ENCODE peak calls at places on chromosomes 7 and 10, in six cellular contexts. H is adrenal gland, X is brain microvascular endothelial cell, Y is cardiac fibroblast, G is fibroblast of lung, N is Peyer's patch. M is an unnamed sample.
A peak's percentile ranks its signal among the peaks of the same experiment; 100 is the strongest.

GRCh38 chr10:22666287-22667092 is 47.9 kb downstream of the PIP4K2A start:
- DNase-seq in H (no peak), X (peak; percentile 48), Y (peak; percentile 66), G (peak; percentile 57), N (peak; percentile 84), M (peak; percentile 57)

GRCh38 chr10:110413049-110413783 is 84.5 kb upstream of the DUSP5 start:
- DNase-seq in H (no peak), X (no peak), Y (no peak), G (no peak), N (no peak), M (no peak)

GRCh38 chr7:128045766-128046165 is 14.5 kb upstream of the LRRC4 start:
- DNase-seq in H (no peak), X (no peak), Y (peak; percentile 36), G (no peak), N (no peak), M (peak; percentile 37)

GRCh38 chr10:63466168-63466935 is 575 bp upstream of the JMJD1C start:
- DNase-seq in H (peak; percentile 68), X (peak; percentile 53), Y (peak; percentile 67), G (peak; percentile 71), N (peak; percentile 77), M (peak; percentile 62)

GRCh38 chr10:48412081-48412480 is 105.6 kb downstream of the MAPK8 start:
- DNase-seq in H (no peak), X (no peak), Y (no peak), G (no peak), N (no peak), M (no peak)

GRCh38 chr10:71854031-71854430 is 3.0 kb upstream of the PSAP start:
- DNase-seq in H (no peak), X (no peak), Y (peak; percentile 78), G (peak; percentile 57), N (no peak), M (peak; percentile 80)

GRCh38 chr7:128215739-128216138 is 25.3 kb upstream of the LEP start:
- DNase-seq in H (no peak), X (peak; percentile 18), Y (peak; percentile 81), G (peak; percentile 76), N (no peak), M (peak; percentile 30)

GRCh38 chr7:30702200-30702599 is 19.9 kb upstream of the CRHR2 start:
- DNase-seq in H (no peak), X (no peak), Y (peak; percentile 25), G (no peak), N (peak; percentile 52), M (no peak)

GRCh38 chr7:151392002-151392401 is 17.8 kb downstream of the WDR86 start:
- DNase-seq in H (no peak), X (no peak), Y (no peak), G (no peak), N (no peak), M (no peak)

GRCh38 chr10:27998178-27998953 is 513 bp downstream of the ODAD2 start:
- DNase-seq in H (peak; percentile 24), X (peak; percentile 19), Y (peak; percentile 2), G (peak; percentile 43), N (no peak), M (no peak)

GRCh38 chr10:99908512-99908911 is 101.2 kb downstream of the DNMBP start:
- DNase-seq in H (no peak), X (no peak), Y (no peak), G (no peak), N (no peak), M (no peak)

GRCh38 chr7:95553939-95554338 is 42.4 kb downstream of the PDK4 start:
- DNase-seq in H (no peak), X (no peak), Y (peak; percentile 31), G (peak; percentile 39), N (no peak), M (peak; percentile 35)

GRCh38 chr7:142603870-142604448 is 145.3 kb upstream of the PRSS1 start:
- DNase-seq in H (peak; percentile 26), X (peak; percentile 63), Y (peak; percentile 79), G (peak; percentile 73), N (peak; percentile 85), M (peak; percentile 80)

GRCh38 chr7:102140952-102141370 is 145.7 kb upstream of the SH2B2 start:
- DNase-seq in H (no peak), X (no peak), Y (no peak), G (no peak), N (peak; percentile 67), M (no peak)

GRCh38 chr10:87059401-87059800 is 35.2 kb downstream of the GLUD1 start:
- DNase-seq in H (no peak), X (no peak), Y (no peak), G (no peak), N (no peak), M (no peak)

GRCh38 chr7:39732837-39733804 is 109.7 kb downstream of the RALA start:
- DNase-seq in H (peak; percentile 96), X (peak; percentile 98), Y (peak; percentile 98), G (peak; percentile 95), N (peak; percentile 97), M (peak; percentile 97)

GRCh38 chr7:95874541-95875265 is 102.3 kb downstream of the DYNC1I1 start:
- DNase-seq in H (no peak), X (no peak), Y (peak; percentile 21), G (no peak), N (no peak), M (peak; percentile 45)

GRCh38 chr7:41702635-41703371 is at the start of gene INHBA:
- DNase-seq in H (peak; percentile 44), X (peak; percentile 97), Y (peak; percentile 80), G (peak; percentile 88), N (no peak), M (peak; percentile 85)

GRCh38 chr10:84337199-84337598 is 8.8 kb downstream of the CCSER2 start:
- DNase-seq in H (no peak), X (peak; percentile 36), Y (no peak), G (peak; percentile 71), N (no peak), M (peak; percentile 32)

GRCh38 chr7:70630647-70631457 is 501.1 kb upstream of the GALNT17 start:
- DNase-seq in H (no peak), X (no peak), Y (peak; percentile 40), G (peak; percentile 46), N (no peak), M (peak; percentile 6)

GRCh38 chr10:131889755-131890154 is 11.1 kb upstream of the PPP2R2D start:
- DNase-seq in H (no peak), X (no peak), Y (no peak), G (no peak), N (no peak), M (no peak)

GRCh38 chr7:151558575-151558974 is 38.9 kb upstream of the RHEB start:
- DNase-seq in H (no peak), X (peak; percentile 82), Y (peak; percentile 50), G (peak; percentile 19), N (no peak), M (peak; percentile 51)

GRCh38 chr7:157616426-157616825 is 279.6 kb downstream of the DNAJB6 start:
- DNase-seq in H (no peak), X (no peak), Y (no peak), G (no peak), N (no peak), M (no peak)

GRCh38 chr10:71973777-71974488 is 9.7 kb downstream of the CHST3 start:
- DNase-seq in H (peak; percentile 15), X (no peak), Y (no peak), G (no peak), N (no peak), M (no peak)

GRCh38 chr10:132964231-132964630 is 21.9 kb upstream of the CFAP46 start:
- DNase-seq in H (peak; percentile 10), X (no peak), Y (no peak), G (no peak), N (no peak), M (no peak)

GRCh38 chr10:43963793-43964425 is 315.2 kb upstream of the ZNF32 start:
- DNase-seq in H (no peak), X (no peak), Y (no peak), G (no peak), N (peak; percentile 42), M (no peak)

GRCh38 chr7:149822353-149822943 is 15.7 kb upstream of the ZNF862 start:
- DNase-seq in H (no peak), X (no peak), Y (no peak), G (no peak), N (no peak), M (no peak)

GRCh38 chr10:118251791-118252190 is 90.3 kb downstream of the FAM204A start:
- DNase-seq in H (peak; percentile 56), X (no peak), Y (no peak), G (no peak), N (no peak), M (no peak)

GRCh38 chr10:77606751-77607150 is 30.9 kb downstream of the KCNMA1 start:
- DNase-seq in H (no peak), X (no peak), Y (no peak), G (no peak), N (no peak), M (no peak)

GRCh38 chr10:52451817-52452216 is 137.7 kb downstream of the DKK1 start:
- DNase-seq in H (no peak), X (no peak), Y (peak; percentile 52), G (peak; percentile 46), N (no peak), M (peak; percentile 75)

DNA sequence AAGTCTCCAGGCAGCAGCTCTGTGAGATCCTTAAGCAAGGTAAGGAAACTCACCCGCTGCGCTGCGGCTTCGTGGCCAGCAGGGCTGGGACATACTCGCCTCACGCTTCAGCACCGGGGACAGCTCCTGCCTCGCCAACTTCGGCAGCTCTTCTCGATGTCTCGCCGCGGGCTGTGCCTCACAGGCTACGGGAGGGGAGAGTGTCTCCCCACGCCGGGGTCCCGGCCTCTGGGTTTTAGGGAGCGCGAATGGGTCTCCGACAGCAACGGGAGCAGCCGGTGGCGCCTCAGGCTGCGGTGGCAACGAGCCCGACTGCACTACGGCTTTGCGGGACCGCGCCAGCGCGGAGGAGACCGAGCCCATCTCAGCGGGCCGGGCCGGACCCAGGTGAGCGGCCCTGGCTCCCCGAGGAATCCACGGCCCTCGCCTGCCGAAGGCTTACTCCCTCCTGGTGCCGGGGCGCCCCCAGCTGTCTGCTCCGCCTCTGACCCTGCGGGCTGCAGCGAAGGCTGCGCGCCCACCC is 62.4 kb downstream of the LSM5 start:
- DNase-seq in H (peak; percentile 74), X (peak; percentile 81), Y (peak; percentile 85), G (peak; percentile 76), N (peak; percentile 46), M (peak; percentile 88)
- TF ChIP-seq CTCF in H (peak; percentile 43), X (peak; percentile 78), Y (peak; percentile 72), G (peak; percentile 33), N (peak; percentile 17), M (peak; percentile 61)

GRCh38 chr10:5476918-5477525 is 22.3 kb downstream of the CALML5 start:
- DNase-seq in H (no peak), X (no peak), Y (no peak), G (no peak), N (peak; percentile 24), M (no peak)
- H3K4me3 ChIP-seq in H (no peak overlapping the region), X (no peak overlapping the region), Y (no peak overlapping the region), G (no peak overlapping the region), N (no peak overlapping the region), M (no peak overlapping the region)

DNA sequence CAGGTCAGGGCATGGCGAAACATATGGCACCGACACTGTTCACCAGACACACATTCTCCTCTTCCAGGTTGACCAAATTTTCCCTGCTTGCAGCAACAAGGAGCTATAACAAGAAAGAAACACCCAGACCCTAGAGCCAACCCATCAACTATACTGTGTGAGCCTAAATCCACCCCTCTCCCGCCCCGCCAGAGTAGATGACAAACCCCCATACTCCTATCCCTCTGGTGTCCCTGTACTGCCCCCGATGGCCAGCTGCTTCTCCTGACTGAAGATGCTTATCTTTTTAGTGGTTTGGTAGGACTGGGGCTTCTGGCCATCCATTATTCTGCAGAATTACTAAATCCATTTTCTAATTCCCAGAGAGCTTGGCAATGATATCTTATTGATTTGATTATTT is 70.1 kb upstream of the EEPD1 start:
- DNase-seq in H (no peak), X (no peak), Y (no peak), G (no peak), N (no peak), M (no peak)
- TF ChIP-seq CTCF in H (no peak), X (peak; percentile 50), Y (no peak), G (no peak), N (no peak), M (no peak)

GRCh38 chr7:63927261-63927660 is 71.4 kb upstream of the ZNF722 start:
- DNase-seq in H (no peak), X (no peak), Y (no peak), G (no peak), N (no peak), M (no peak)
- H3K4me3 ChIP-seq in H (no peak overlapping the region), X (no peak overlapping the region), Y (no peak overlapping the region), G (no peak overlapping the region), N (no peak overlapping the region), M (no peak overlapping the region)